ENCODE peak calls at places on chromosome 15, in five cellular contexts. V is mesendoderm, H is PC-3, S is IMR-90, F is NT2/D1. O is an unnamed sample.
A peak's percentile ranks its signal among the peaks of the same experiment; 100 is the strongest.

GRCh38 chr15:28989239-28989830 is 103.6 kb downstream of the APBA2 start:
- DNase-seq in V (peak; percentile 72), H (peak; percentile 25), S (peak; percentile 21), F (no peak), O (no peak)

GRCh38 chr15:101023501-101024110 is 104.4 kb downstream of the LRRK1 start:
- DNase-seq in V (no peak), H (no peak), S (no peak), F (no peak), O (peak; percentile 45)

GRCh38 chr15:79972861-79973260 is 1.9 kb upstream of the BCL2A1 start:
- DNase-seq in V (no peak), H (no peak), S (no peak), F (no peak), O (no peak)

GRCh38 chr15:74531144-74531811 is 9.7 kb upstream of the ARID3B start:
- DNase-seq in V (peak; percentile 94), H (peak; percentile 97), S (peak; percentile 99), F (peak; percentile 93), O (peak; percentile 19)

GRCh38 chr15:97081666-97082226 is 751.2 kb downstream of the NR2F2 start:
- DNase-seq in V (peak; percentile 10), H (no peak), S (no peak), F (no peak), O (no peak)

GRCh38 chr15:92907880-92908279 is 7.8 kb downstream of the CHD2 start:
- DNase-seq in V (no peak), H (peak; percentile 65), S (peak; percentile 90), F (no peak), O (peak; percentile 71)

GRCh38 chr15:67096536-67097294 is 31.3 kb downstream of the SMAD3 start:
- DNase-seq in V (no peak), H (peak; percentile 39), S (peak; percentile 72), F (no peak), O (no peak)

GRCh38 chr15:60720493-60721231 is 241.7 kb upstream of the ICE2 start:
- DNase-seq in V (no peak), H (no peak), S (no peak), F (no peak), O (no peak)

GRCh38 chr15:70907784-70908471 is 15.3 kb downstream of the LRRC49 start:
- DNase-seq in V (no peak), H (no peak), S (no peak), F (no peak), O (no peak)

GRCh38 chr15:73737506-73737905 is 15.6 kb downstream of the INSYN1 start:
- DNase-seq in V (no peak), H (no peak), S (no peak), F (no peak), O (no peak)

GRCh38 chr15:68114840-68115239 is 60.7 kb downstream of the PIAS1 start:
- DNase-seq in V (no peak), H (no peak), S (no peak), F (no peak), O (peak; percentile 2)

GRCh38 chr15:88911766-88912118 is 1.4 kb downstream of the MFGE8 start:
- DNase-seq in V (peak; percentile 92), H (peak; percentile 65), S (peak; percentile 70), F (peak; percentile 63), O (peak; percentile 66)

GRCh38 chr15:31483053-31483923 is 156.7 kb downstream of the KLF13 start:
- DNase-seq in V (no peak), H (no peak), S (no peak), F (no peak), O (peak; percentile 33)

GRCh38 chr15:93943607-93944006 is 287.8 kb upstream of the MCTP2 start:
- DNase-seq in V (no peak), H (no peak), S (no peak), F (no peak), O (no peak)

GRCh38 chr15:98674336-98674735 is 26.0 kb downstream of the IGF1R start:
- DNase-seq in V (no peak), H (no peak), S (no peak), F (no peak), O (no peak)

GRCh38 chr15:68556139-68556990 is 22.4 kb upstream of the CORO2B start:
- DNase-seq in V (no peak), H (no peak), S (no peak), F (no peak), O (no peak)

GRCh38 chr15:56950979-56951378 is 32.5 kb downstream of the TCF12 start:
- DNase-seq in V (no peak), H (no peak), S (no peak), F (no peak), O (no peak)

GRCh38 chr15:22810735-22811338 is 24.4 kb downstream of the NIPA1 start:
- DNase-seq in V (no peak), H (no peak), S (peak; percentile 28), F (no peak), O (peak; percentile 17)

GRCh38 chr15:67685008-67685599 is 140.2 kb upstream of the SKOR1 start:
- DNase-seq in V (peak; percentile 66), H (peak; percentile 41), S (peak; percentile 58), F (peak; percentile 5), O (peak; percentile 57)

GRCh38 chr15:90716317-90716975 is 700 bp upstream of the BLM start:
- DNase-seq in V (no peak), H (no peak), S (peak; percentile 5), F (no peak), O (peak; percentile 55)

GRCh38 chr15:90716976-90717821 is at the start of gene BLM:
- DNase-seq in V (peak; percentile 99), H (peak; percentile 96), S (peak; percentile 97), F (peak; percentile 97), O (peak; percentile 98)

GRCh38 chr15:90713081-90713480 is 4.1 kb upstream of the BLM start:
- DNase-seq in V (no peak), H (no peak), S (no peak), F (no peak), O (no peak)

DNA sequence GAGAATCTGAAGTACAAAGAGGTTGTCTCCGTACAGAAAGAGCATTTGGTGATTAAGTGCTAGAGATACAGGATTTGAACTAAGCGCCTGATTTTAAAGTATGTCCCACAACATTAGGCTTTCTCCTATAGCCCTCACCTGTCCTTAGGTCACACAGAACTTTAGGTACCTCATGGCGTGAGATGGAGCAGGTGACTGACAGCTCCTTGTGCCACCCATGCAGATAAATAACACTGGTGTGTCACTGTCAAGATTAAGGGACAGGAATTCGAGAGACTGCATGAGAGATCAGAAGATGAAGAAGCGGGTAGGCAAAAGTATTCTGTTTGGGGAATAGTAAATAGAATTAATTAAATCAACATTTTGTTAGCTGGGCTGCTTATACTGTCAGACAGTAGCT is 1.1 kb downstream of the BLM start:
- DNase-seq in V (no peak), H (no peak), S (no peak), F (no peak), O (no peak)
- H3K9ac ChIP-seq in V (peak overlapping the region; percentile 96), H (peak overlapping the region; percentile 86), S (no peak overlapping the region), F (peak overlapping the region; percentile 95), O (no peak overlapping the region)

DNA sequence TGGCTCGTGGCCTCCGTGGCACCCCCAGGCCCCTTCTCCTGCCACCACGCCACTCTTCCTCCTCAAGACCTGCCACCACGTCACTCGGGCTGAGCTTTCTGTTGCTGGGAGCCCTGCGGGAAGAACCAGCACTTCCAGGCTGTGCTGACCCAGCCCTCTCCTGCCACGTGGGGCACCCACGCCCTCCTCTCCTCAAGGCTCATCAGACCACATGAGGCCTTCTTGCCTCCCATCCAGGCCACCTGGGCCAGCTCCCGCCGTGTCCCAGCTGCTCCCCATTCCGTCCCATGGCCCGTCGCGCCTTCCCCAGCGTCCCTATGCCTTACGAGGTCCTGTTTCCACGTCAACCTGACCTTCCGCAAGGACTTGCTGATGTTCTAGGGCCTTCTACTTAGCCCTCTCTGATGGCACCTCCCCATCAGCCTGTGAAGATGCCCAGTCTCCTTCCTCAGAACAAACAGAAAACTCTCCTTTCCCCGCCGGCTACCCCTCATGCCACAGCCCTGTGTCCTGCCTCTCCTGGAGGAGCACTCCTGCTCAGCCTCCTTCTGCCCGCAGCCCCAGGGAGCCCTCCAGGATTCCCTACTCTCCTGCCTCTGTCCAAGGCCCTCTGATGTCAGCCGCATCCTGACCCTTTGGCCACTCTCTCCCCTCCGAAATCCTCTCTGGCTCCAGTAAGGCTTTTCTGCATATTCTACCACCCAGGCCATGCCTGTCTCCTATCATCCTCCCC is 71.1 kb upstream of the BLM start:
- DNase-seq in V (no peak), H (no peak), S (no peak), F (no peak), O (no peak)
- H3K4me1 ChIP-seq in V (peaks cover 3% of the 10 kb centered on the region), H (peaks cover 21% of the 10 kb centered on the region), S (peaks cover 6% of the 10 kb centered on the region), F (peaks cover 2% of the 10 kb centered on the region), O (peaks cover 20% of the 10 kb centered on the region)

GRCh38 chr15:78067328-78068241 is 9.9 kb downstream of the TBC1D2B start:
- DNase-seq in V (no peak), H (peak; percentile 44), S (no peak), F (no peak), O (peak; percentile 65)

GRCh38 chr15:78065973-78066946 is 11.3 kb downstream of the TBC1D2B start:
- DNase-seq in V (no peak), H (no peak), S (no peak), F (no peak), O (no peak)

GRCh38 chr15:78063966-78064365 is 13.5 kb downstream of the TBC1D2B start:
- DNase-seq in V (no peak), H (no peak), S (peak; percentile 79), F (no peak), O (no peak)

GRCh38 chr15:78064544-78064943 is 13.0 kb downstream of the TBC1D2B start:
- DNase-seq in V (no peak), H (no peak), S (peak; percentile 51), F (no peak), O (peak; percentile 91)

GRCh38 chr15:78065284-78065872 is 12.1 kb downstream of the TBC1D2B start:
- DNase-seq in V (peak; percentile 65), H (peak; percentile 20), S (peak; percentile 99), F (no peak), O (peak; percentile 98)
- H3K9ac ChIP-seq in V (no peak overlapping the region), H (no peak overlapping the region), S (peak overlapping the region; percentile 68), F (no peak overlapping the region), O (peak overlapping the region; percentile 90)

GRCh38 chr15:64846246-64846645 is 4.5 kb downstream of the PLEKHO2 start:
- DNase-seq in V (no peak), H (no peak), S (no peak), F (no peak), O (no peak)

GRCh38 chr15:64845826-64846225 is 4.1 kb downstream of the PLEKHO2 start:
- DNase-seq in V (no peak), H (no peak), S (no peak), F (no peak), O (no peak)

GRCh38 chr15:64847016-64847415 is 5.3 kb downstream of the PLEKHO2 start:
- DNase-seq in V (no peak), H (no peak), S (no peak), F (no peak), O (no peak)

GRCh38 chr15:64847448-64847847 is 5.7 kb downstream of the PLEKHO2 start:
- DNase-seq in V (no peak), H (no peak), S (no peak), F (no peak), O (no peak)

DNA sequence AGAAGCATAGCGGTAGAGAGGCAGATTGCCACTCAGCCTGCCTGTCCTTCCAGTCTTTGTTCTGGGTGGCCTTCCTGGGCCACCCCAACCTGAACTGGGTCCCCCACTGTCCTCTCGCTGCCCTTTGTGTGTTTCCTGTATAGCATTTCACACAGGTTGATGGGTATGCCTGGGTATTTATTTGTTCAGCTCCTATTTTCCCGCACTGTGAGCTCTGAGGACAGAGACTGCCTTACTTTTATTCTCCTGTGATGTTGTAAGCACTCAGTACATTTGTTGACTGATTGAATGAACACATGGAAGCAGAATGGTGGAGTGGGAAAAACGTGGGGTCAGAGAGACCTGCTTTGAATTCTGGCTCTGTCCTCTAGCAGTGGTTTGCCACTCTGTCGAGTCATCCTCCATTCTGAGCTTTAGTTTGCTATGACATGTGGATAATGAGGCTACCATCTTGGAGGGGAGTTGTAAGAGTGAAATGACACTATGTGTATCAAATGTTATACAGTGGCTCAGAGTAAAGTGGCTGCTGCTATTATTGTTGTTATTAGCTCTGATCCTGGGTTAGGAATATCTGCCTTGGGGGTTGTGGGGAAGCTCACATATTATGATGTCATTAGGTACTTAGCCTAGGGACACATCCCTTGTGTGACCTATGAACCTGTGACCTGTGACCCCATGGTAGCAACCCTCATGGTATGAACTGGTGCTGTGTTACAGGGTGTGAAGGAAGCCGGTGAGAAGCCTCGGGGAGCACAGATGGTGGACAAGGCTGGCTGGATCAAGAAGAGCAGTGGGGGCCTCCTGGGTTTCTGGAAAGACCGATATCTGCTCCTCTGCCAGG is 6.4 kb downstream of the PLEKHO2 start:
- DNase-seq in V (no peak), H (no peak), S (peak; percentile 34), F (no peak), O (no peak)
- H3K4me1 ChIP-seq in V (peaks cover 22% of the 10 kb centered on the region), H (peaks cover 2% of the 10 kb centered on the region), S (peaks cover 43% of the 10 kb centered on the region), F (peaks cover 28% of the 10 kb centered on the region), O (peaks cover 70% of the 10 kb centered on the region)

O was measured in adipocyte.